ENCODE peak calls at places on chromosomes 11 and 22, in seven cellular contexts. One of them, this sample, is unnamed.

GRCh38 chr22:45896153-45896951 is 80.6 kb downstream of the WNT7B start:
- DNase-seq in CD8-positive, alpha-beta memory T cell: peak; percentile 38
- DNase-seq in stomach: no peak
- DNase-seq in adipocyte: no peak
- DNase-seq in heart right ventricle: peak; percentile 13
- DNase-seq in CD8-positive, alpha-beta T cell: no peak
- DNase-seq in brain microvascular endothelial cell: no peak
- DNase-seq in this sample: no peak

GRCh38 chr11:103806130-103806900 is 230.1 kb upstream of the DDI1 start:
- DNase-seq in stomach: no peak
- DNase-seq in CD8-positive, alpha-beta memory T cell: no peak
- DNase-seq in adipocyte: peak; percentile 78
- DNase-seq in brain microvascular endothelial cell: peak; percentile 84
- DNase-seq in CD8-positive, alpha-beta T cell: no peak
- DNase-seq in heart right ventricle: no peak
- DNase-seq in this sample: peak; percentile 51

GRCh38 chr11:130904380-130904779 is 11.9 kb downstream of the SNX19 start:
- DNase-seq in CD8-positive, alpha-beta T cell: no peak
- DNase-seq in heart right ventricle: no peak
- DNase-seq in brain microvascular endothelial cell: no peak
- DNase-seq in CD8-positive, alpha-beta memory T cell: no peak
- DNase-seq in adipocyte: peak; percentile 52
- DNase-seq in stomach: no peak
- DNase-seq in this sample: no peak

GRCh38 chr11:60844045-60844869 is 2.3 kb downstream of the CCDC86 start:
- DNase-seq in brain microvascular endothelial cell: no peak
- DNase-seq in heart right ventricle: no peak
- DNase-seq in adipocyte: no peak
- DNase-seq in CD8-positive, alpha-beta memory T cell: no peak
- DNase-seq in CD8-positive, alpha-beta T cell: no peak
- DNase-seq in stomach: no peak
- DNase-seq in this sample: no peak

GRCh38 chr11:75577198-75577597 is 15.1 kb downstream of the SERPINH1 start:
- DNase-seq in CD8-positive, alpha-beta memory T cell: peak; percentile 72
- DNase-seq in heart right ventricle: peak; percentile 74
- DNase-seq in stomach: peak; percentile 52
- DNase-seq in brain microvascular endothelial cell: no peak
- DNase-seq in CD8-positive, alpha-beta T cell: peak; percentile 50
- DNase-seq in adipocyte: peak; percentile 75
- DNase-seq in this sample: no peak

GRCh38 chr11:19091366-19091765 is 25.6 kb upstream of the ZDHHC13 start:
- DNase-seq in CD8-positive, alpha-beta T cell: no peak
- DNase-seq in CD8-positive, alpha-beta memory T cell: no peak
- DNase-seq in stomach: no peak
- DNase-seq in brain microvascular endothelial cell: no peak
- DNase-seq in adipocyte: no peak
- DNase-seq in heart right ventricle: no peak
- DNase-seq in this sample: no peak

GRCh38 chr11:128726464-128727139 is 32.7 kb downstream of the FLI1 start:
- DNase-seq in CD8-positive, alpha-beta memory T cell: peak; percentile 69
- DNase-seq in adipocyte: no peak
- DNase-seq in stomach: no peak
- DNase-seq in CD8-positive, alpha-beta T cell: peak; percentile 51
- DNase-seq in brain microvascular endothelial cell: no peak
- DNase-seq in heart right ventricle: no peak
- DNase-seq in this sample: no peak

GRCh38 chr11:131504199-131504949 is 134.0 kb downstream of the NTM start:
- DNase-seq in brain microvascular endothelial cell: no peak
- DNase-seq in CD8-positive, alpha-beta memory T cell: no peak
- DNase-seq in CD8-positive, alpha-beta T cell: no peak
- DNase-seq in stomach: peak; percentile 40
- DNase-seq in adipocyte: peak; percentile 28
- DNase-seq in heart right ventricle: no peak
- DNase-seq in this sample: no peak

GRCh38 chr11:121936375-121936774 is 179.6 kb downstream of the BLID start:
- DNase-seq in heart right ventricle: no peak
- DNase-seq in CD8-positive, alpha-beta memory T cell: no peak
- DNase-seq in stomach: no peak
- DNase-seq in brain microvascular endothelial cell: no peak
- DNase-seq in adipocyte: no peak
- DNase-seq in CD8-positive, alpha-beta T cell: no peak
- DNase-seq in this sample: no peak

GRCh38 chr22:36541831-36542391 is 12.9 kb upstream of the EIF3D start:
- DNase-seq in adipocyte: peak; percentile 30
- DNase-seq in CD8-positive, alpha-beta memory T cell: no peak
- DNase-seq in CD8-positive, alpha-beta T cell: no peak
- DNase-seq in brain microvascular endothelial cell: peak; percentile 81
- DNase-seq in stomach: peak; percentile 35
- DNase-seq in heart right ventricle: no peak
- DNase-seq in this sample: peak; percentile 60

GRCh38 chr11:124625504-124626168 is 3.0 kb downstream of the TBRG1 start:
- DNase-seq in brain microvascular endothelial cell: no peak
- DNase-seq in CD8-positive, alpha-beta T cell: no peak
- DNase-seq in adipocyte: no peak
- DNase-seq in stomach: no peak
- DNase-seq in CD8-positive, alpha-beta memory T cell: no peak
- DNase-seq in heart right ventricle: no peak
- DNase-seq in this sample: no peak

GRCh38 chr11:79902493-79902892 is 461.7 kb upstream of the TENM4 start:
- DNase-seq in CD8-positive, alpha-beta memory T cell: no peak
- DNase-seq in heart right ventricle: no peak
- DNase-seq in adipocyte: peak; percentile 44
- DNase-seq in CD8-positive, alpha-beta T cell: no peak
- DNase-seq in brain microvascular endothelial cell: peak; percentile 47
- DNase-seq in stomach: no peak
- DNase-seq in this sample: no peak

GRCh38 chr11:122795281-122795680 is 43.0 kb upstream of the CRTAM start:
- DNase-seq in stomach: no peak
- DNase-seq in brain microvascular endothelial cell: no peak
- DNase-seq in heart right ventricle: no peak
- DNase-seq in CD8-positive, alpha-beta memory T cell: no peak
- DNase-seq in CD8-positive, alpha-beta T cell: no peak
- DNase-seq in adipocyte: no peak
- DNase-seq in this sample: no peak

GRCh38 chr22:36758792-36759271 is 17.1 kb downstream of the IFT27 start:
- DNase-seq in brain microvascular endothelial cell: no peak
- DNase-seq in stomach: no peak
- DNase-seq in CD8-positive, alpha-beta memory T cell: no peak
- DNase-seq in CD8-positive, alpha-beta T cell: no peak
- DNase-seq in adipocyte: no peak
- DNase-seq in heart right ventricle: no peak
- DNase-seq in this sample: no peak

GRCh38 chr11:34865261-34865660 is 50.9 kb downstream of the APIP start:
- DNase-seq in stomach: no peak
- DNase-seq in brain microvascular endothelial cell: no peak
- DNase-seq in CD8-positive, alpha-beta memory T cell: no peak
- DNase-seq in adipocyte: no peak
- DNase-seq in CD8-positive, alpha-beta T cell: no peak
- DNase-seq in heart right ventricle: no peak
- DNase-seq in this sample: no peak

GRCh38 chr11:46382644-46383403 is 1.4 kb downstream of the MDK start:
- DNase-seq in brain microvascular endothelial cell: no peak
- DNase-seq in stomach: no peak
- DNase-seq in adipocyte: peak; percentile 67
- DNase-seq in CD8-positive, alpha-beta memory T cell: no peak
- DNase-seq in CD8-positive, alpha-beta T cell: no peak
- DNase-seq in heart right ventricle: no peak
- DNase-seq in this sample: no peak

GRCh38 chr11:116107229-116107628 is 603.0 kb upstream of the CADM1 start:
- DNase-seq in CD8-positive, alpha-beta T cell: no peak
- DNase-seq in brain microvascular endothelial cell: no peak
- DNase-seq in adipocyte: no peak
- DNase-seq in CD8-positive, alpha-beta memory T cell: no peak
- DNase-seq in stomach: no peak
- DNase-seq in heart right ventricle: no peak
- DNase-seq in this sample: no peak

GRCh38 chr11:78420796-78421209 is 3.2 kb upstream of the GAB2 start:
- DNase-seq in brain microvascular endothelial cell: peak; percentile 85
- DNase-seq in CD8-positive, alpha-beta T cell: no peak
- DNase-seq in stomach: peak; percentile 42
- DNase-seq in adipocyte: peak; percentile 32
- DNase-seq in heart right ventricle: peak; percentile 56
- DNase-seq in CD8-positive, alpha-beta memory T cell: no peak
- DNase-seq in this sample: no peak

GRCh38 chr22:36010090-36010489 is 18.5 kb downstream of the RBFOX2 start:
- DNase-seq in CD8-positive, alpha-beta T cell: no peak
- DNase-seq in stomach: no peak
- DNase-seq in heart right ventricle: no peak
- DNase-seq in CD8-positive, alpha-beta memory T cell: no peak
- DNase-seq in adipocyte: no peak
- DNase-seq in brain microvascular endothelial cell: no peak
- DNase-seq in this sample: no peak

GRCh38 chr22:35064664-35065063 is 1.3 kb upstream of the ISX start:
- DNase-seq in adipocyte: no peak
- DNase-seq in brain microvascular endothelial cell: no peak
- DNase-seq in CD8-positive, alpha-beta T cell: no peak
- DNase-seq in stomach: no peak
- DNase-seq in heart right ventricle: no peak
- DNase-seq in CD8-positive, alpha-beta memory T cell: no peak
- DNase-seq in this sample: no peak

GRCh38 chr11:82722236-82722635 is 11.4 kb downstream of the FAM181B start:
- DNase-seq in brain microvascular endothelial cell: no peak
- DNase-seq in CD8-positive, alpha-beta memory T cell: no peak
- DNase-seq in stomach: no peak
- DNase-seq in adipocyte: peak; percentile 54
- DNase-seq in CD8-positive, alpha-beta T cell: no peak
- DNase-seq in heart right ventricle: no peak
- DNase-seq in this sample: peak; percentile 21

GRCh38 chr11:16946477-16947282 is 67.5 kb downstream of the PLEKHA7 start:
- DNase-seq in brain microvascular endothelial cell: no peak
- DNase-seq in CD8-positive, alpha-beta memory T cell: no peak
- DNase-seq in stomach: no peak
- DNase-seq in heart right ventricle: no peak
- DNase-seq in adipocyte: no peak
- DNase-seq in CD8-positive, alpha-beta T cell: no peak
- DNase-seq in this sample: no peak

GRCh38 chr11:128517457-128518230 is 69.7 kb downstream of the ETS1 start:
- DNase-seq in stomach: no peak
- DNase-seq in adipocyte: peak; percentile 80
- DNase-seq in CD8-positive, alpha-beta T cell: no peak
- DNase-seq in brain microvascular endothelial cell: no peak
- DNase-seq in CD8-positive, alpha-beta memory T cell: no peak
- DNase-seq in heart right ventricle: no peak
- DNase-seq in this sample: peak; percentile 46

GRCh38 chr11:118144869-118145268 is 7.8 kb downstream of the SCN4B start:
- DNase-seq in stomach: no peak
- DNase-seq in CD8-positive, alpha-beta memory T cell: peak; percentile 38
- DNase-seq in brain microvascular endothelial cell: no peak
- DNase-seq in adipocyte: no peak
- DNase-seq in heart right ventricle: no peak
- DNase-seq in CD8-positive, alpha-beta T cell: no peak
- DNase-seq in this sample: no peak
- H3K4me3 ChIP-seq in stomach: no peak overlapping the region
- H3K4me3 ChIP-seq in CD8-positive, alpha-beta memory T cell: no peak overlapping the region
- H3K4me3 ChIP-seq in brain microvascular endothelial cell: no peak overlapping the region
- H3K4me3 ChIP-seq in adipocyte: no peak overlapping the region
- H3K4me3 ChIP-seq in heart right ventricle: no peak overlapping the region
- H3K4me3 ChIP-seq in CD8-positive, alpha-beta T cell: peak overlapping the region; percentile 57
- H3K4me3 ChIP-seq in this sample: no peak overlapping the region

DNA sequence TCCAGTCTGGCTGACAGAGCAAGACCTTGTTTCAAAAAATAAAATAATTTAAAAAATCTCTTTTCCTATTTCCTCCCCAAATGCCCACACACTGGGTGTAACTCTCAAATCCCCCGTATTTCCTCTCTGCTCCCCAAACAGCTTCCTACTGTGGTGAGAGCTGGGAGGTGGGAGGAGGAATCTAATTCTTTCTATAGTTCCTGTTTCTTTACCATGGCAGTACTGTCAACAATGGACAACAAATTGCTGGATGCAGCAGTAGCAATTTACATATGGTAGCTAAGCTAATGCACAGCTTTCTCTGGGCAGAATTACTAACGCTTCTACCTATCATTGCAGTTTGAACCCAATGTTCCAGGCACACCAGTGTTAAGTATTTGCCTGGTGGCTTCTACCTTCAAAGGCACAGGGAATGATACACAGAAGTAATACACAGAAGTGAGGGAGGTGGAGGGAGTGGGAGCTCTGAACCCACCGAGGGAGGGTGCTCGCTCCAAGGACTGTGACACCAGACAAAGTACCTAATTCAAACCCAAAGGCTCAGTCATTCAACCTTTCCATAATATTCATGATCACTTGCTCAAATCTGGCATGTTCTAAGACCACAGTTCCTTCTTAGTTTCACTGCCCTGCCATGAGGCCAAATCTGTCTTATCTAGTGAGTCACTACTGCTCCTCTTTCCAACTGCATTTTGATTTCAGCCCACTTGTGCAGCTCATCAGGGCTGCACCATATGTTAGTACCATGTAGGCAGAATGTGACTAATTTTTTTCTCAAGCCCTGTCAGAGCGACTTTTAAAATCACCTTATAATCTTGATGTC is 37.9 kb downstream of the CELF1 start:
- DNase-seq in CD8-positive, alpha-beta memory T cell: no peak
- DNase-seq in CD8-positive, alpha-beta T cell: no peak
- DNase-seq in brain microvascular endothelial cell: peak; percentile 88
- DNase-seq in heart right ventricle: no peak
- DNase-seq in stomach: no peak
- DNase-seq in adipocyte: peak; percentile 69
- DNase-seq in this sample: peak; percentile 54
- H3K4me3 ChIP-seq in CD8-positive, alpha-beta memory T cell: no peak overlapping the region
- H3K4me3 ChIP-seq in CD8-positive, alpha-beta T cell: no peak overlapping the region
- H3K4me3 ChIP-seq in brain microvascular endothelial cell: no peak overlapping the region
- H3K4me3 ChIP-seq in heart right ventricle: no peak overlapping the region
- H3K4me3 ChIP-seq in stomach: no peak overlapping the region
- H3K4me3 ChIP-seq in adipocyte: peak overlapping the region; percentile 27
- H3K4me3 ChIP-seq in this sample: no peak overlapping the region

DNA sequence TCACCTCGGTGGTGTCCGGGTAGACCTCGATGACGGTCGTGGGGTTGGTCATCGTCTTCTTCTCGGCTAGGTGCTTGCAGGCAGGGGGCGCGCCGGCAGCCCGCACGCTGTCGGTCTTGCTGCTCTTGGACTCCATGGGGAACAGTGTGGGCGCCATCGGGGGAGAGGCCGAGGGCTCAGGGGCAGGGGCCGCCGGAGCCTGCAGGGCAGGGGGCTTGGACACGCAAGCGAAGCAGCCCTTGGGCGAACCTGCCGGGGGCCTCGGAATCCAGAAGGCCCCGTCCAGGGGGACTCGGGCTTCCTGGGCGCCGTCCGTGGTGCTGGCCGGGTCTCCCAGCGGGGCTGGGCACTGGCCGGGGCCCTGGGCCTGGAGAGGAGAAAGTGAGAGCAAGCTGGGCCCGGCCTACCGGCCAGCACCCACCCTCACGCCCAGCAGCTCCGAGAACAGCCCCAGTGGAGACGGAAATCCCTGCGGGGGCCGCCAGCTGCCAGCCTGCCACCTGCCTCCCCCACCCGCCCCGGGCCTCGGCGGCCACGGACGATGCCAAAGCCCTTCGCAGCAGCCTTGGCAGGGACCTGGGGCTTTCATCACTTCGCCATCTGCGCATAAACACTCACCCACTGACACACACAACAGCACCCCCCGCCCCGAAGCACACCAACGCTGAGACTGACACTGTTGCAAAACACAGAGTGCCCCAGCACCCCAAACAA is 2.5 kb downstream of the IFITM10 start:
- DNase-seq in CD8-positive, alpha-beta memory T cell: no peak
- DNase-seq in stomach: no peak
- DNase-seq in CD8-positive, alpha-beta T cell: no peak
- DNase-seq in brain microvascular endothelial cell: no peak
- DNase-seq in heart right ventricle: peak; percentile 42
- DNase-seq in adipocyte: no peak
- DNase-seq in this sample: no peak
- H3K4me3 ChIP-seq in CD8-positive, alpha-beta memory T cell: no peak overlapping the region
- H3K4me3 ChIP-seq in stomach: peak overlapping the region; percentile 22
- H3K4me3 ChIP-seq in CD8-positive, alpha-beta T cell: no peak overlapping the region
- H3K4me3 ChIP-seq in brain microvascular endothelial cell: peak overlapping the region; percentile 70
- H3K4me3 ChIP-seq in heart right ventricle: peak overlapping the region; percentile 27
- H3K4me3 ChIP-seq in adipocyte: peak overlapping the region; percentile 79
- H3K4me3 ChIP-seq in this sample: no peak overlapping the region

GRCh38 chr22:47796128-47796908 is 1033.9 kb downstream of the TBC1D22A start:
- DNase-seq in adipocyte: no peak
- DNase-seq in heart right ventricle: no peak
- DNase-seq in stomach: no peak
- DNase-seq in brain microvascular endothelial cell: no peak
- DNase-seq in CD8-positive, alpha-beta T cell: no peak
- DNase-seq in CD8-positive, alpha-beta memory T cell: no peak
- DNase-seq in this sample: no peak
- H3K4me3 ChIP-seq in adipocyte: no peak overlapping the region
- H3K4me3 ChIP-seq in heart right ventricle: no peak overlapping the region
- H3K4me3 ChIP-seq in stomach: no peak overlapping the region
- H3K4me3 ChIP-seq in brain microvascular endothelial cell: no peak overlapping the region
- H3K4me3 ChIP-seq in CD8-positive, alpha-beta T cell: no peak overlapping the region
- H3K4me3 ChIP-seq in CD8-positive, alpha-beta memory T cell: no peak overlapping the region
- H3K4me3 ChIP-seq in this sample: no peak overlapping the region

This sample was measured in AG09309.